ENCODE peak calls at places on chromosome 2, in four cellular contexts. One of them, this sample, is unnamed.

GRCh38 chr2:223797073-223797472 is 40.3 kb downstream of the AP1S3 start:
- DNase-seq in kidney: no peak
- DNase-seq in SK-N-MC: no peak
- DNase-seq in adipocyte: no peak
- DNase-seq in this sample: no peak

GRCh38 chr2:117137371-117137770 is 677.1 kb upstream of the DDX18 start:
- DNase-seq in kidney: no peak
- DNase-seq in SK-N-MC: no peak
- DNase-seq in adipocyte: no peak
- DNase-seq in this sample: no peak

GRCh38 chr2:203594541-203594940 is 59.4 kb upstream of the RAPH1 start:
- DNase-seq in SK-N-MC: peak; percentile 77
- DNase-seq in adipocyte: peak; percentile 47
- DNase-seq in kidney: no peak
- DNase-seq in this sample: no peak

GRCh38 chr2:176504431-176504830 is 235.2 kb downstream of the MTX2 start:
- DNase-seq in SK-N-MC: no peak
- DNase-seq in adipocyte: no peak
- DNase-seq in kidney: no peak
- DNase-seq in this sample: no peak

GRCh38 chr2:210888035-210888434 is 331.6 kb downstream of the CPS1 start:
- DNase-seq in SK-N-MC: no peak
- DNase-seq in adipocyte: no peak
- DNase-seq in kidney: peak; percentile 41
- DNase-seq in this sample: no peak

GRCh38 chr2:62306751-62307468 is 111.0 kb downstream of the B3GNT2 start:
- DNase-seq in SK-N-MC: no peak
- DNase-seq in kidney: peak; percentile 82
- DNase-seq in adipocyte: peak; percentile 14
- DNase-seq in this sample: no peak

GRCh38 chr2:29650634-29651097 is 270.7 kb downstream of the ALK start:
- DNase-seq in SK-N-MC: no peak
- DNase-seq in adipocyte: peak; percentile 82
- DNase-seq in kidney: no peak
- DNase-seq in this sample: no peak

GRCh38 chr2:218086493-218086892 is 17.4 kb downstream of the RUFY4 start:
- DNase-seq in SK-N-MC: no peak
- DNase-seq in adipocyte: no peak
- DNase-seq in kidney: no peak
- DNase-seq in this sample: no peak

GRCh38 chr2:144133881-144134280 is 386.0 kb downstream of the ZEB2 start:
- DNase-seq in adipocyte: no peak
- DNase-seq in SK-N-MC: no peak
- DNase-seq in kidney: peak; percentile 35
- DNase-seq in this sample: no peak

GRCh38 chr2:128415768-128416039 is 97.0 kb upstream of the HS6ST1 start:
- DNase-seq in kidney: no peak
- DNase-seq in adipocyte: no peak
- DNase-seq in SK-N-MC: no peak
- DNase-seq in this sample: no peak

GRCh38 chr2:176814740-176815367 is 397.7 kb upstream of the HNRNPA3 start:
- DNase-seq in adipocyte: peak; percentile 71
- DNase-seq in SK-N-MC: peak; percentile 26
- DNase-seq in kidney: no peak
- DNase-seq in this sample: no peak

GRCh38 chr2:174510583-174511189 is 23.9 kb upstream of the GPR155 start:
- DNase-seq in kidney: no peak
- DNase-seq in SK-N-MC: peak; percentile 24
- DNase-seq in adipocyte: no peak
- DNase-seq in this sample: no peak

GRCh38 chr2:70779911-70780580 is 10.4 kb downstream of the FIGLA start:
- DNase-seq in adipocyte: no peak
- DNase-seq in SK-N-MC: no peak
- DNase-seq in kidney: no peak
- DNase-seq in this sample: no peak

GRCh38 chr2:223635080-223635479 is 32.9 kb upstream of the SCG2 start:
- DNase-seq in SK-N-MC: no peak
- DNase-seq in adipocyte: peak; percentile 77
- DNase-seq in kidney: no peak
- DNase-seq in this sample: no peak

GRCh38 chr2:100821913-100822260 is 1.9 kb downstream of the NPAS2 start:
- DNase-seq in adipocyte: no peak
- DNase-seq in kidney: no peak
- DNase-seq in SK-N-MC: no peak
- DNase-seq in this sample: no peak

GRCh38 chr2:174764281-174765063 is at the start of gene CHRNA1:
- DNase-seq in kidney: no peak
- DNase-seq in adipocyte: peak; percentile 67
- DNase-seq in SK-N-MC: no peak
- DNase-seq in this sample: no peak

GRCh38 chr2:197759625-197760292 is 25.4 kb downstream of the BOLL start:
- DNase-seq in kidney: peak; percentile 50
- DNase-seq in adipocyte: no peak
- DNase-seq in SK-N-MC: no peak
- DNase-seq in this sample: no peak

GRCh38 chr2:68811364-68811763 is 59.8 kb downstream of the BMP10 start:
- DNase-seq in SK-N-MC: no peak
- DNase-seq in adipocyte: peak; percentile 71
- DNase-seq in kidney: no peak
- DNase-seq in this sample: no peak

GRCh38 chr2:144712277-144712944 is 192.5 kb upstream of the ZEB2 start:
- DNase-seq in SK-N-MC: no peak
- DNase-seq in kidney: no peak
- DNase-seq in adipocyte: peak; percentile 58
- DNase-seq in this sample: no peak

GRCh38 chr2:218578272-218578877 is 9.7 kb downstream of the CNOT9 start:
- DNase-seq in adipocyte: no peak
- DNase-seq in SK-N-MC: no peak
- DNase-seq in kidney: no peak
- DNase-seq in this sample: no peak

GRCh38 chr2:229492034-229492433 is 220.9 kb upstream of the PID1 start:
- DNase-seq in kidney: no peak
- DNase-seq in SK-N-MC: no peak
- DNase-seq in adipocyte: no peak
- DNase-seq in this sample: no peak

GRCh38 chr2:217223222-217223930 is 363.5 kb upstream of the TNP1 start:
- DNase-seq in SK-N-MC: no peak
- DNase-seq in kidney: no peak
- DNase-seq in adipocyte: peak; percentile 59
- DNase-seq in this sample: no peak

GRCh38 chr2:115574667-115575066 is 1132.2 kb downstream of the DPP10 start:
- DNase-seq in kidney: no peak
- DNase-seq in SK-N-MC: no peak
- DNase-seq in adipocyte: no peak
- DNase-seq in this sample: no peak

GRCh38 chr2:157592983-157593382 is 35.7 kb downstream of the ACVR1C start:
- DNase-seq in adipocyte: peak; percentile 65
- DNase-seq in kidney: no peak
- DNase-seq in SK-N-MC: no peak
- DNase-seq in this sample: no peak

GRCh38 chr2:98702896-98703620 is 27.9 kb downstream of the MGAT4A start:
- DNase-seq in adipocyte: no peak
- DNase-seq in kidney: no peak
- DNase-seq in SK-N-MC: peak; percentile 76
- DNase-seq in this sample: no peak

GRCh38 chr2:47323009-47323821 is 79.7 kb upstream of the MSH2 start:
- DNase-seq in adipocyte: peak; percentile 88
- DNase-seq in SK-N-MC: peak; percentile 28
- DNase-seq in kidney: peak; percentile 80
- DNase-seq in this sample: peak; percentile 59

GRCh38 chr2:206375956-206376355 is 67.4 kb upstream of the ADAM23 start:
- DNase-seq in SK-N-MC: no peak
- DNase-seq in adipocyte: no peak
- DNase-seq in kidney: no peak
- DNase-seq in this sample: no peak

GRCh38 chr2:69554568-69554967 is 89.0 kb downstream of the AAK1 start:
- DNase-seq in adipocyte: no peak
- DNase-seq in SK-N-MC: no peak
- DNase-seq in kidney: no peak
- DNase-seq in this sample: no peak

GRCh38 chr2:15169326-15170038 is 391.7 kb downstream of the NBAS start:
- DNase-seq in adipocyte: peak; percentile 92
- DNase-seq in SK-N-MC: no peak
- DNase-seq in kidney: no peak
- DNase-seq in this sample: no peak

GRCh38 chr2:37295469-37296073 is 29.1 kb downstream of the PRKD3 start:
- DNase-seq in SK-N-MC: no peak
- DNase-seq in kidney: no peak
- DNase-seq in adipocyte: no peak
- DNase-seq in this sample: no peak

GRCh38 chr2:67566292-67566691 is 169.2 kb downstream of the ETAA1 start:
- DNase-seq in SK-N-MC: no peak
- DNase-seq in adipocyte: no peak
- DNase-seq in kidney: no peak
- DNase-seq in this sample: no peak

GRCh38 chr2:110903548-110903947 is 171.2 kb downstream of the ACOXL start:
- DNase-seq in SK-N-MC: no peak
- DNase-seq in adipocyte: no peak
- DNase-seq in kidney: peak; percentile 79
- DNase-seq in this sample: no peak

GRCh38 chr2:64532030-64532429 is 7.9 kb downstream of the AFTPH start:
- DNase-seq in adipocyte: no peak
- DNase-seq in SK-N-MC: no peak
- DNase-seq in kidney: no peak
- DNase-seq in this sample: no peak

GRCh38 chr2:95384854-95385569 is 17.5 kb upstream of the FAHD2A start:
- DNase-seq in adipocyte: peak; percentile 65
- DNase-seq in SK-N-MC: no peak
- DNase-seq in kidney: peak; percentile 65
- DNase-seq in this sample: no peak

GRCh38 chr2:241154915-241155314 is 4.6 kb downstream of the PPP1R7 start:
- DNase-seq in kidney: peak; percentile 1
- DNase-seq in adipocyte: no peak
- DNase-seq in SK-N-MC: no peak
- DNase-seq in this sample: no peak

GRCh38 chr2:62706721-62707516 is 1.4 kb downstream of the EHBP1 start:
- DNase-seq in kidney: no peak
- DNase-seq in adipocyte: no peak
- DNase-seq in SK-N-MC: no peak
- DNase-seq in this sample: no peak

GRCh38 chr2:82954868-82955267 is 1504.2 kb downstream of the SUCLG1 start:
- DNase-seq in adipocyte: no peak
- DNase-seq in kidney: no peak
- DNase-seq in SK-N-MC: no peak
- DNase-seq in this sample: no peak

DNA sequence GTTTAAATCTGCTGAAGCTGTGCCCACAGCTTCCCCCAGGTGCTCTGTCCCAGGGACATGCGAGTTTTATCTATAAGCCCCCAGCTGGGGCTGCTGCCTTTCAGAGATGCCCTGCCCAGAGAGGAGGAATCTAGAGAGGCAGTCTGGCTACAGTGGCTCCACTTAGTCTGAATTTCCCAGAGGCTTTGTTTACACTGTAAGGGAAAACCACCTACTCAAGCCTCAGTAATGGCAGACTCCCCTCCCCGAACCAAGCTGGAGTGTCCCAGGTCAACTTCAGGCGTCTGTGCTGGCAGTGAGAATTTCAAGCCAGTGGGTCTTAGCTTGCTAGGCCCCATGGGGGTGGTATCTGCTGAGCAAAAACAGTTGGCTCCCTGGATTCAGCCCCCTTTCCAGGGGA is 1508.9 kb downstream of the SUCLG1 start:
- DNase-seq in adipocyte: no peak
- DNase-seq in SK-N-MC: no peak
- DNase-seq in kidney: no peak
- DNase-seq in this sample: no peak
- H3K9me3 ChIP-seq in adipocyte: no peaks in the 10 kb centered on the region
- H3K9me3 ChIP-seq in SK-N-MC: no peaks in the 10 kb centered on the region
- H3K9me3 ChIP-seq in kidney: no peaks in the 10 kb centered on the region
- H3K9me3 ChIP-seq in this sample: no peaks in the 10 kb centered on the region

GRCh38 chr2:238551091-238551490 is 124.4 kb downstream of the ASB1 start:
- DNase-seq in adipocyte: no peak
- DNase-seq in kidney: no peak
- DNase-seq in SK-N-MC: no peak
- DNase-seq in this sample: no peak

GRCh38 chr2:238554468-238555184 is 127.9 kb downstream of the ASB1 start:
- DNase-seq in SK-N-MC: no peak
- DNase-seq in kidney: no peak
- DNase-seq in adipocyte: no peak
- DNase-seq in this sample: no peak

GRCh38 chr2:238555786-238556542 is 129.2 kb downstream of the ASB1 start:
- DNase-seq in adipocyte: no peak
- DNase-seq in kidney: no peak
- DNase-seq in SK-N-MC: no peak
- DNase-seq in this sample: no peak

GRCh38 chr2:238552226-238552625 is 125.5 kb downstream of the ASB1 start:
- DNase-seq in adipocyte: no peak
- DNase-seq in kidney: no peak
- DNase-seq in SK-N-MC: no peak
- DNase-seq in this sample: no peak

GRCh38 chr2:238553159-238553558 is 126.4 kb downstream of the ASB1 start:
- DNase-seq in adipocyte: no peak
- DNase-seq in SK-N-MC: no peak
- DNase-seq in kidney: no peak
- DNase-seq in this sample: no peak
- H3K9me3 ChIP-seq in adipocyte: peaks cover 11% of the 10 kb centered on the region
- H3K9me3 ChIP-seq in SK-N-MC: no peaks in the 10 kb centered on the region
- H3K9me3 ChIP-seq in kidney: peaks cover 23% of the 10 kb centered on the region
- H3K9me3 ChIP-seq in this sample: no peaks in the 10 kb centered on the region

DNA sequence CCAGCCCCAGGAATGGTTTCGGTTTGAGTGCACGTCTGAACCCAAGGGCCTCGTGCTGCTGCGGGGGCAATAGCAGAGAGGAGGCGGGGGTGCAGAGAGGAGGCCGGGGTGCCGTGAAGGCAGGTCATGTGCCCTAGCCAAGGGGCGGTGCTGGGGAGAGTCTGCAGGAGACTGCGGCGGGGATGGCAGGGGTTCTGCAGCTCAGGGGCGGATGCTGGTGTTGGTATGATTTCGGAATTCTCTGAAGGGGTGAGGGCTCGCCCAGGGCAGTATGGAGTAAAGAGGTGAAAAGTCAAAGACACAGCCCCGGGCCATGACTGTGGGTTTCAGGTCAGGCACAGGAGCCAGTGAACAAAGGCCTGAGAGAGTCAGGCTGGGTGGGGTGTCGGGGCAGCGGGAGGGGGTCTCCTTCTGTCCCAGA is 186.5 kb upstream of the HDAC4 start:
- DNase-seq in SK-N-MC: no peak
- DNase-seq in adipocyte: no peak
- DNase-seq in kidney: peak; percentile 48
- DNase-seq in this sample: no peak
- H3K9me3 ChIP-seq in SK-N-MC: no peaks in the 10 kb centered on the region
- H3K9me3 ChIP-seq in adipocyte: peaks cover 3% of the 10 kb centered on the region
- H3K9me3 ChIP-seq in kidney: no peaks in the 10 kb centered on the region
- H3K9me3 ChIP-seq in this sample: no peaks in the 10 kb centered on the region

GRCh38 chr2:101971836-101972235 is 19.9 kb upstream of the IL1R2 start:
- DNase-seq in adipocyte: peak; percentile 36
- DNase-seq in SK-N-MC: no peak
- DNase-seq in kidney: no peak
- DNase-seq in this sample: no peak
- H3K9me3 ChIP-seq in adipocyte: peaks cover 10% of the 10 kb centered on the region
- H3K9me3 ChIP-seq in SK-N-MC: no peaks in the 10 kb centered on the region
- H3K9me3 ChIP-seq in kidney: no peaks in the 10 kb centered on the region
- H3K9me3 ChIP-seq in this sample: peaks cover 3% of the 10 kb centered on the region